ENCODE peak calls at places on chromosomes 2 and 18, in four cellular contexts. Y is PC-9, Q is tibial artery, H is PC-3. N is an unnamed sample. For H3K36me3, the result is how much of the 10 kb centered on the place peaks cover.

GRCh38 chr2:6215053-6215452 is 522.9 kb downstream of the SOX11 start:
- DNase-seq in Y (peak), Q (no peak), H (no peak), N (no peak)

GRCh38 chr2:218400167-218400929 is 680 bp downstream of the CTDSP1 start:
- DNase-seq in Y (no peak), Q (peak), H (no peak), N (no peak)

GRCh38 chr18:10877974-10878373 is 271.4 kb downstream of the PIEZO2 start:
- DNase-seq in Y (no peak), Q (no peak), H (no peak), N (no peak)

GRCh38 chr2:120803764-120804335 is 68.2 kb downstream of the GLI2 start:
- DNase-seq in Y (peak), Q (no peak), H (peak), N (no peak)

GRCh38 chr2:86020984-86021383 is 84.7 kb downstream of the POLR1A start:
- DNase-seq in Y (no peak), Q (peak), H (no peak), N (no peak)

GRCh38 chr2:147689510-147689909 is 155.3 kb upstream of the ACVR2A start:
- DNase-seq in Y (no peak), Q (no peak), H (peak), N (peak)

GRCh38 chr2:163682695-163683094 is 53.1 kb downstream of the FIGN start:
- DNase-seq in Y (peak), Q (no peak), H (peak), N (peak)

GRCh38 chr2:157831573-157832315 is 44.4 kb downstream of the ACVR1 start:
- DNase-seq in Y (no peak), Q (no peak), H (no peak), N (no peak)

GRCh38 chr2:15042824-15043223 is 410.3 kb downstream of the LRATD1 start:
- DNase-seq in Y (peak), Q (no peak), H (peak), N (no peak)

GRCh38 chr2:223894009-223894408 is 51.1 kb downstream of the WDFY1 start:
- DNase-seq in Y (no peak), Q (no peak), H (no peak), N (no peak)

GRCh38 chr18:44725300-44726096 is 44.8 kb downstream of the SETBP1 start:
- DNase-seq in Y (peak), Q (no peak), H (peak), N (peak)

GRCh38 chr2:43057026-43057741 is 169.2 kb downstream of the ZFP36L2 start:
- DNase-seq in Y (peak), Q (peak), H (peak), N (no peak)

GRCh38 chr2:231390667-231391066 is 4.8 kb upstream of the B3GNT7 start:
- DNase-seq in Y (no peak), Q (no peak), H (no peak), N (no peak)

GRCh38 chr2:110864721-110865120 is 132.3 kb downstream of the ACOXL start:
- DNase-seq in Y (no peak), Q (no peak), H (peak), N (no peak)

GRCh38 chr2:232441147-232441651 is 14.8 kb upstream of the ALPI start:
- DNase-seq in Y (no peak), Q (peak), H (no peak), N (no peak)

GRCh38 chr2:232438051-232438450 is 17.9 kb upstream of the ALPI start:
- DNase-seq in Y (no peak), Q (peak), H (no peak), N (no peak)

GRCh38 chr2:232437130-232437620 is 18.8 kb upstream of the ALPI start:
- DNase-seq in Y (no peak), Q (peak), H (no peak), N (no peak)

GRCh38 chr2:232438951-232439757 is 16.8 kb upstream of the ALPI start:
- DNase-seq in Y (no peak), Q (peak), H (peak), N (no peak)

DNA sequence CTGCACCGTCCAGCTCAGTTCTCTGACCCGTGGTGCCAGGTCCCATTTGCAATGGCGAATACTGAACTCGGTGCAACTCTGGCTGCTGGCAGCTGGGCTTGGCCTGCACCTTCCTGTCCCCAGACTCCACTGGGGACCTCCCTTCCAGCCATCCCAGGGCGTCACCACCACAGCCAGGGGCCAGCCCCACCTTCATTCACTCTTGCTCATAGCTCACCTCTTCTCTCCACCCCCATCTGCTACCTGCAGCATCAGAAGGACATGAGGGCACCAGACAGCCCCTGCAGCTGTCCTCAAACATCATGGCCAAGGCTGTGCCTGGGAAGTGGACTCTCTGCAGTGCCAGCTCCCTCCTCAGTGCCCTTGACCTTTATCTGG is 16.2 kb upstream of the ALPI start:
- DNase-seq in Y (no peak), Q (peak), H (no peak), N (no peak)
- TF ChIP-seq CTCF in Y (peak), Q (no peak), H (peak), N (no peak)

GRCh38 chr2:29120846-29121245 is 5.6 kb downstream of the CLIP4 start:
- DNase-seq in Y (no peak), Q (no peak), H (no peak), N (no peak)

GRCh38 chr2:29119211-29119610 is 4.0 kb downstream of the CLIP4 start:
- DNase-seq in Y (no peak), Q (no peak), H (peak), N (peak)

GRCh38 chr2:29114841-29115609 is at the start of gene CLIP4:
- DNase-seq in Y (no peak), Q (peak), H (peak), N (peak)

GRCh38 chr2:29115797-29116781 is 874 bp downstream of the CLIP4 start:
- DNase-seq in Y (peak), Q (peak), H (peak), N (peak)

DNA sequence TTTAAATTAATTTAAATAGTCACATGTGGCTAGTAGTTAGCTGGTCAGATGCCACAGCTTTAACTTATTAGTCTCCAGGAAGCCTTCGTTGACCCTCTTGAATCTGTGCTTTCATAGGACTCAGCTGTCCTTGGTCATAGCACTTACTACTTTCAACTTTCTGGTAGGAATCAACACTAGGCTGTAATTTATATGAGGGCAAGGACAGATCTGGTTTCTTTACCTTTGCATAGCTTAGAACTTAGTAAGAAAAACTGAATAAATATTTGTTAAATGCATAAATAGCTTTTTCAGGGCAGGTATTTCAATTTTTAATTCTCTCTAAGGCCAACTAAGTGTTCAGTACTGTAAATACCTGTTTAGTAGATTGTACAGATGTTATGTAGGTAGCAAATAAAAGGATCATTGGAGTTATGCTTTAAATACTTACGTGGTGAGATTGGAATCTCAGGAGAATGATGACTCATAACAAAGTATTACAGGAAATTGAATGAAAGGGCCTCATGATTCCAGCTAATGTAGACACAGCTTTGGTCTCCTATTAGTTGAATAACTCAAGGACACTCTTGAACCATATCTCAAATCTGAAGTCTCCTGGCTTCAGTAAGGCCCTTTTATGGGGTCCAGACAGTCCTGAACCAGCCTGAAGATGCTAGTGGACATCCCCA is 2.6 kb downstream of the CLIP4 start:
- DNase-seq in Y (peak), Q (no peak), H (peak), N (peak)
- H3K4me3 ChIP-seq in Y (peak), Q (no peak), H (peak), N (no peak)

GRCh38 chr2:38991899-38992298 is 102.2 kb downstream of the ARHGEF33 start:
- DNase-seq in Y (no peak), Q (no peak), H (no peak), N (no peak)
- H3K36me3 ChIP-seq in Y (under half), Q (under half), H (under half), N (under half)

GRCh38 chr18:48785091-48785614 is 165.6 kb downstream of the SMAD7 start:
- DNase-seq in Y (no peak), Q (peak), H (no peak), N (no peak)
- TF ChIP-seq CTCF in Y (no peak), Q (no peak), H (no peak), N (no peak)

GRCh38 chr2:63053889-63054725 is 3.5 kb downstream of the OTX1 start:
- DNase-seq in Y (no peak), Q (no peak), H (no peak), N (no peak)
- H3K4me3 ChIP-seq in Y (no peak), Q (no peak), H (no peak), N (no peak)

GRCh38 chr18:8807502-8807833 is 102.1 kb downstream of the MTCL1 start:
- DNase-seq in Y (no peak), Q (no peak), H (no peak), N (no peak)
- H3K36me3 ChIP-seq in Y (under half), Q (under half), H (under half), N (under half)

GRCh38 chr18:3294435-3295080 is 32.6 kb downstream of the MYL12B start:
- DNase-seq in Y (no peak), Q (no peak), H (no peak), N (no peak)
- TF ChIP-seq CTCF in Y (no peak), Q (no peak), H (no peak), N (no peak)

GRCh38 chr2:126808929-126809328 is 89.8 kb upstream of the TEX51 start:
- DNase-seq in Y (peak), Q (no peak), H (no peak), N (no peak)
- H3K4me3 ChIP-seq in Y (no peak), Q (no peak), H (no peak), N (no peak)

N was measured in bronchial epithelial cell.